ENCODE peak calls at places on chromosomes 16 and 17, in five cellular contexts. I, W, U, H and J are unnamed samples.

GRCh38 chr16:35598696-35599332 is 2139.4 kb downstream of the TP53TG3F start:
- DNase-seq in U (no peak), I (no peak), H (no peak), W (no peak), J (no peak)

GRCh38 chr17:66604381-66604780 is 230.5 kb upstream of the CACNG5 start:
- DNase-seq in U (no peak), I (no peak), W (no peak), H (no peak), J (no peak)

GRCh38 chr17:35082073-35082657 is 18.7 kb upstream of the RFFL start:
- DNase-seq in U (no peak), W (no peak), H (no peak), I (no peak), J (no peak)

GRCh38 chr16:4700997-4701743 is 7.8 kb downstream of the NUDT16L1 start:
- DNase-seq in I (no peak), H (no peak), U (no peak), W (peak), J (peak)

GRCh38 chr17:64005734-64006167 is 7.6 kb downstream of the PRR29 start:
- DNase-seq in U (peak), I (no peak), H (no peak), W (no peak), J (no peak)

GRCh38 chr17:58390884-58391283 is 26.4 kb downstream of the RNF43 start:
- DNase-seq in I (no peak), H (no peak), U (no peak), W (no peak), J (no peak)

GRCh38 chr16:4693956-4694663 is 748 bp downstream of the NUDT16L1 start:
- DNase-seq in W (peak), U (peak), H (peak), I (no peak), J (no peak)

GRCh38 chr16:17476414-17477259 is 5.9 kb upstream of the XYLT1 start:
- DNase-seq in W (no peak), I (peak), U (peak), H (no peak), J (peak)

GRCh38 chr16:21242756-21243155 is 9.3 kb downstream of the ANKS4B start:
- DNase-seq in I (no peak), H (no peak), W (no peak), U (no peak), J (no peak)

GRCh38 chr16:87002717-87003413 is 314.3 kb downstream of the C16orf95 start:
- DNase-seq in W (no peak), H (no peak), U (no peak), I (no peak), J (no peak)

GRCh38 chr17:27226611-27227234 is 67.2 kb upstream of the WSB1 start:
- DNase-seq in W (no peak), U (peak), H (no peak), I (no peak), J (no peak)

GRCh38 chr17:2418572-2418971 is 17.7 kb upstream of the MNT start:
- DNase-seq in U (peak), H (no peak), I (no peak), W (no peak), J (no peak)

GRCh38 chr16:71214771-71215381 is 15.6 kb downstream of the HYDIN start:
- DNase-seq in H (no peak), W (no peak), I (no peak), U (no peak), J (no peak)

GRCh38 chr16:81327483-81328196 is 12.9 kb downstream of the GAN start:
- DNase-seq in H (no peak), I (no peak), W (no peak), U (no peak), J (peak)

GRCh38 chr17:81445642-81446500 is 50.6 kb downstream of the BAHCC1 start:
- DNase-seq in U (no peak), W (no peak), H (no peak), I (no peak), J (no peak)

GRCh38 chr17:81961554-81962498 is 839 bp upstream of the NOTUM start:
- DNase-seq in U (no peak), H (no peak), I (no peak), W (no peak), J (no peak)

GRCh38 chr16:2518823-2519710 is 1.1 kb upstream of the AMDHD2 start:
- DNase-seq in I (no peak), W (no peak), H (no peak), U (peak), J (no peak)

GRCh38 chr16:2532494-2533141 is 1.4 kb upstream of the CEMP1 start:
- DNase-seq in I (no peak), U (peak), H (no peak), W (peak), J (peak)

GRCh38 chr16:88978608-88979346 is 1.8 kb upstream of the CBFA2T3 start:
- DNase-seq in U (no peak), I (no peak), W (no peak), H (peak), J (no peak)

GRCh38 chr16:13553453-13553985 is 366.4 kb upstream of the ERCC4 start:
- DNase-seq in I (no peak), W (no peak), H (no peak), U (no peak), J (no peak)

GRCh38 chr16:73878616-73879015 is 418.0 kb upstream of the PSMD7 start:
- DNase-seq in U (no peak), I (no peak), H (peak), W (no peak), J (peak)

GRCh38 chr16:88948781-88949490 is 28.1 kb downstream of the CBFA2T3 start:
- DNase-seq in W (no peak), H (no peak), U (no peak), I (no peak), J (no peak)